ENCODE peak calls at places on chromosomes 13 and 19, in five cellular contexts. One of them, this sample, is unnamed.

GRCh38 chr13:30998548-30999140 is 66.2 kb downstream of the TEX26 start:
- DNase-seq in mesenchymal stem cell: no peak
- DNase-seq in H9: no peak
- DNase-seq in H1: no peak
- DNase-seq in trophoblast cell: no peak
- DNase-seq in this sample: no peak

GRCh38 chr13:69194130-69194529 is 913.5 kb upstream of the ATXN8OS start:
- DNase-seq in mesenchymal stem cell: no peak
- DNase-seq in H9: no peak
- DNase-seq in H1: no peak
- DNase-seq in trophoblast cell: peak; percentile 5
- DNase-seq in this sample: no peak

GRCh38 chr13:61406275-61406674 is 9.4 kb downstream of the PCDH20 start:
- DNase-seq in mesenchymal stem cell: no peak
- DNase-seq in H9: no peak
- DNase-seq in H1: no peak
- DNase-seq in trophoblast cell: no peak
- DNase-seq in this sample: no peak

GRCh38 chr19:43395561-43395960 is 19.1 kb upstream of the TEX101 start:
- DNase-seq in mesenchymal stem cell: no peak
- DNase-seq in H9: no peak
- DNase-seq in H1: no peak
- DNase-seq in trophoblast cell: no peak
- DNase-seq in this sample: no peak

GRCh38 chr13:111216166-111216960 is 101.3 kb downstream of the ARHGEF7 start:
- DNase-seq in mesenchymal stem cell: peak; percentile 53
- DNase-seq in H9: peak; percentile 58
- DNase-seq in H1: no peak
- DNase-seq in trophoblast cell: peak; percentile 39
- DNase-seq in this sample: peak; percentile 46

GRCh38 chr19:46841458-46842083 is 9.1 kb downstream of the AP2S1 start:
- DNase-seq in mesenchymal stem cell: peak; percentile 72
- DNase-seq in H9: no peak
- DNase-seq in H1: no peak
- DNase-seq in trophoblast cell: peak; percentile 74
- DNase-seq in this sample: no peak

GRCh38 chr19:18775586-18776287 is 15.4 kb downstream of the COMP start:
- DNase-seq in mesenchymal stem cell: peak; percentile 28
- DNase-seq in H9: no peak
- DNase-seq in H1: no peak
- DNase-seq in trophoblast cell: no peak
- DNase-seq in this sample: no peak

GRCh38 chr19:18992696-18993095 is 40.6 kb downstream of the SUGP2 start:
- DNase-seq in mesenchymal stem cell: no peak
- DNase-seq in H9: no peak
- DNase-seq in H1: no peak
- DNase-seq in trophoblast cell: no peak
- DNase-seq in this sample: no peak

GRCh38 chr13:99087954-99088491 is 110.2 kb upstream of the DOCK9 start:
- DNase-seq in mesenchymal stem cell: no peak
- DNase-seq in H9: peak; percentile 54
- DNase-seq in H1: no peak
- DNase-seq in trophoblast cell: peak; percentile 52
- DNase-seq in this sample: no peak

GRCh38 chr13:59425211-59425721 is 738.5 kb downstream of the DIAPH3 start:
- DNase-seq in mesenchymal stem cell: peak; percentile 15
- DNase-seq in H9: no peak
- DNase-seq in H1: no peak
- DNase-seq in trophoblast cell: peak; percentile 82
- DNase-seq in this sample: no peak

GRCh38 chr13:104694397-104694796 is 1628.2 kb upstream of the SLC10A2 start:
- DNase-seq in mesenchymal stem cell: no peak
- DNase-seq in H9: no peak
- DNase-seq in H1: no peak
- DNase-seq in trophoblast cell: no peak
- DNase-seq in this sample: no peak

GRCh38 chr19:39672473-39672872 is 16.8 kb downstream of the LGALS16 start:
- DNase-seq in mesenchymal stem cell: no peak
- DNase-seq in H9: no peak
- DNase-seq in H1: no peak
- DNase-seq in trophoblast cell: no peak
- DNase-seq in this sample: no peak

GRCh38 chr13:25180795-25181537 is 8.9 kb upstream of the AMER2 start:
- DNase-seq in mesenchymal stem cell: no peak
- DNase-seq in H9: no peak
- DNase-seq in H1: no peak
- DNase-seq in trophoblast cell: no peak
- DNase-seq in this sample: no peak

GRCh38 chr13:109180905-109181425 is 551.6 kb downstream of the MYO16 start:
- DNase-seq in mesenchymal stem cell: peak; percentile 87
- DNase-seq in H9: no peak
- DNase-seq in H1: no peak
- DNase-seq in trophoblast cell: peak; percentile 73
- DNase-seq in this sample: no peak

GRCh38 chr19:5805465-5806132 is 732 bp downstream of the NRTN start:
- DNase-seq in mesenchymal stem cell: peak; percentile 73
- DNase-seq in H9: peak; percentile 90
- DNase-seq in H1: no peak
- DNase-seq in trophoblast cell: peak; percentile 73
- DNase-seq in this sample: peak; percentile 82

GRCh38 chr13:70568571-70568970 is 460.3 kb upstream of the KLHL1 start:
- DNase-seq in mesenchymal stem cell: peak; percentile 65
- DNase-seq in H9: no peak
- DNase-seq in H1: no peak
- DNase-seq in trophoblast cell: peak; percentile 82
- DNase-seq in this sample: peak; percentile 20

GRCh38 chr13:108897955-108898354 is 268.5 kb downstream of the MYO16 start:
- DNase-seq in mesenchymal stem cell: no peak
- DNase-seq in H9: no peak
- DNase-seq in H1: no peak
- DNase-seq in trophoblast cell: peak; percentile 20
- DNase-seq in this sample: no peak

GRCh38 chr13:50126378-50127016 is 111.3 kb downstream of the KCNRG start:
- DNase-seq in mesenchymal stem cell: peak; percentile 87
- DNase-seq in H9: peak; percentile 39
- DNase-seq in H1: no peak
- DNase-seq in trophoblast cell: no peak
- DNase-seq in this sample: peak; percentile 32

GRCh38 chr19:54188224-54188871 is 1.0 kb downstream of the MBOAT7 start:
- DNase-seq in mesenchymal stem cell: peak; percentile 65
- DNase-seq in H9: peak; percentile 34
- DNase-seq in H1: no peak
- DNase-seq in trophoblast cell: peak; percentile 13
- DNase-seq in this sample: no peak

GRCh38 chr13:38582133-38582532 is 104.7 kb upstream of the FREM2 start:
- DNase-seq in mesenchymal stem cell: peak; percentile 29
- DNase-seq in H9: no peak
- DNase-seq in H1: no peak
- DNase-seq in trophoblast cell: peak; percentile 72
- DNase-seq in this sample: peak; percentile 33

GRCh38 chr13:49810825-49811526 is 18.5 kb upstream of the KPNA3 start:
- DNase-seq in mesenchymal stem cell: peak; percentile 84
- DNase-seq in H9: no peak
- DNase-seq in H1: no peak
- DNase-seq in trophoblast cell: peak; percentile 73
- DNase-seq in this sample: no peak

GRCh38 chr19:46878613-46879375 is 18.0 kb downstream of the ARHGAP35 start:
- DNase-seq in mesenchymal stem cell: peak; percentile 87
- DNase-seq in H9: no peak
- DNase-seq in H1: no peak
- DNase-seq in trophoblast cell: no peak
- DNase-seq in this sample: no peak

GRCh38 chr19:5349041-5349440 is 8.4 kb upstream of the PTPRS start:
- DNase-seq in mesenchymal stem cell: no peak
- DNase-seq in H9: no peak
- DNase-seq in H1: no peak
- DNase-seq in trophoblast cell: no peak
- DNase-seq in this sample: no peak

GRCh38 chr13:21077360-21078353 is 16.3 kb upstream of the LATS2 start:
- DNase-seq in mesenchymal stem cell: no peak
- DNase-seq in H9: peak; percentile 38
- DNase-seq in H1: no peak
- DNase-seq in trophoblast cell: no peak
- DNase-seq in this sample: no peak

GRCh38 chr19:48928164-48929005 is 5.1 kb upstream of the DHDH start:
- DNase-seq in mesenchymal stem cell: no peak
- DNase-seq in H9: no peak
- DNase-seq in H1: no peak
- DNase-seq in trophoblast cell: peak; percentile 51
- DNase-seq in this sample: no peak
- H2BK12ac ChIP-seq in mesenchymal stem cell: no peak overlapping the region
- H2BK12ac ChIP-seq in H9: no peak overlapping the region
- H2BK12ac ChIP-seq in H1: no peak overlapping the region
- H2BK12ac ChIP-seq in trophoblast cell: no peak overlapping the region
- H2BK12ac ChIP-seq in this sample: no peak overlapping the region

DNA sequence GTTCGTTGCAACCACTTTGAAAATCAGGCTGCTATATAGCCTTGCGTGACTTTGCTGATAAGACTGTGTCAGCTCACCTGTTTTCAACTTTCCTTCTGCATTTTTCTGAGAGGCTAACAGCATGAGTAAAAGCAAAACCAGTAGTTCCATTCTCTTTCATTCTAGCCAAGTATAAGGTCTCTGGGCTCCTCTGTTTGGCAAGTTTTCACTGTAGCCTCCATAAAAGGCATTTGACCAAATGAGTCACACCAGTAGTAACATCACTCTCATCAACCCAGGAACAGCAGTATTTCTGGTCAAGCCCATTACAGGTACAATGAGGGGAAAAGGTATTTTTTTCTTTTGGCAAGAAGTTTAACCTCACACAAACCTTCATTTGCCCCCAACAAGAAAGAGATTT is 1149.8 kb upstream of the MIR17HG start:
- DNase-seq in mesenchymal stem cell: peak; percentile 7
- DNase-seq in H9: no peak
- DNase-seq in H1: no peak
- DNase-seq in trophoblast cell: no peak
- DNase-seq in this sample: no peak
- H4K91ac ChIP-seq in mesenchymal stem cell: no peak overlapping the region
- H4K91ac ChIP-seq in H9: no peak overlapping the region
- H4K91ac ChIP-seq in H1: no peak overlapping the region
- H4K91ac ChIP-seq in trophoblast cell: no peak overlapping the region
- H4K91ac ChIP-seq in this sample: no peak overlapping the region

GRCh38 chr13:52954838-52955237 is 73.8 kb upstream of the OLFM4 start:
- DNase-seq in mesenchymal stem cell: no peak
- DNase-seq in H9: peak; percentile 39
- DNase-seq in H1: peak; percentile 38
- DNase-seq in trophoblast cell: peak; percentile 17
- DNase-seq in this sample: no peak

GRCh38 chr13:52955505-52955904 is 73.1 kb upstream of the OLFM4 start:
- DNase-seq in mesenchymal stem cell: no peak
- DNase-seq in H9: peak; percentile 76
- DNase-seq in H1: peak; percentile 46
- DNase-seq in trophoblast cell: no peak
- DNase-seq in this sample: peak; percentile 73

GRCh38 chr13:52949744-52950143 is 78.9 kb upstream of the OLFM4 start:
- DNase-seq in mesenchymal stem cell: no peak
- DNase-seq in H9: no peak
- DNase-seq in H1: no peak
- DNase-seq in trophoblast cell: no peak
- DNase-seq in this sample: no peak

GRCh38 chr13:52949044-52949443 is 79.6 kb upstream of the OLFM4 start:
- DNase-seq in mesenchymal stem cell: no peak
- DNase-seq in H9: no peak
- DNase-seq in H1: no peak
- DNase-seq in trophoblast cell: no peak
- DNase-seq in this sample: no peak

DNA sequence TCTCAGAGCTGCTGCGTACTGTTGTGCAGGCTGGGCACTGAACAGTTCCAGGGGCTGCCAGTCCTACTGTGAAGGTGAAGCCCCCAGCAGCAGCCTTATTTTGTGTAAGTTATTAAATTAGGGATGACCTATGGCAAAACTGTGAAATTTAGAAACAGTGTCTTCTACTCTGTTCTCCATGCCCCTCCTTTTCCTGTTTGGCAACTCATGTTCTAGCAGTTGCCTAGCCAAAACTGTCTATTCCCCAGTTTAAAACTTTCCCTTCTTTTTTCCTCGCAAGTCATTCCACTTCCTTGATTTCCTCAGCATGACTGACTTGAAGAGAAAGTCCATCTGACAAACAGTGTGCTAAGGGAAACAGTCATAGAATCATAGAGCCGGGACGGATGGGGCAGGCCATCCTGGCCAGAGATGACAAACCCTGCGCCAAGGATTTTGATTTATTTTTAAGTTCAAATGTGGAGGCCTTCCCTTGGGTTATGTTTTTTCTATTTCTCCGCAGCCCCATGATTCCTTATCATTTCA is 78.1 kb upstream of the OLFM4 start:
- DNase-seq in mesenchymal stem cell: no peak
- DNase-seq in H9: no peak
- DNase-seq in H1: no peak
- DNase-seq in trophoblast cell: no peak
- DNase-seq in this sample: no peak
- H3K4ac ChIP-seq in mesenchymal stem cell: no peak overlapping the region
- H3K4ac ChIP-seq in H9: no peak overlapping the region
- H3K4ac ChIP-seq in H1: no peak overlapping the region
- H3K4ac ChIP-seq in trophoblast cell: no peak overlapping the region
- H3K4ac ChIP-seq in this sample: no peak overlapping the region

DNA sequence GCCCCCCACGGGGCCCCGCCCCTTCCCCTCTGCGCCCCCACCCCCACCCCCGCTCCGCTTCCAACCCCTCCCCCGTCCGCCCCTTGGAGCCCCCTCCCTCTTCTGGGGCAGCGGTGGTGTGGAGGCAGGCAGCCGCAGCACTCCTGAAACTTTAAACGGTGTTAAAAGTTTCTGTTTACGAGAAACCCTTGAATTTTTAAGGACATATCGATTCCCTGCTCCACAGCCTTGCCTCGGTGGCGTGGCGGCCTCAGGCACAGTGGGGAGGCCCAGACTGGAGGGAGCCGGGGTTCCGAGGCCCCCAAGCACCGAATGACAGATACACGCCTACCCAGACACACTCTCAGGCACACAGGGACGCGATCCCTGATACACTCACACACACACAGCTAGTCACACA is 4.8 kb upstream of the NFIX start:
- DNase-seq in mesenchymal stem cell: no peak
- DNase-seq in H9: no peak
- DNase-seq in H1: no peak
- DNase-seq in trophoblast cell: no peak
- DNase-seq in this sample: no peak
- H2BK12ac ChIP-seq in mesenchymal stem cell: no peak overlapping the region
- H2BK12ac ChIP-seq in H9: no peak overlapping the region
- H2BK12ac ChIP-seq in H1: peak overlapping the region; percentile 99
- H2BK12ac ChIP-seq in trophoblast cell: no peak overlapping the region
- H2BK12ac ChIP-seq in this sample: no peak overlapping the region

GRCh38 chr19:40750285-40751064 is at the start of gene ACTMAP:
- DNase-seq in mesenchymal stem cell: peak; percentile 100
- DNase-seq in H9: peak; percentile 100
- DNase-seq in H1: peak; percentile 99
- DNase-seq in trophoblast cell: peak; percentile 100
- DNase-seq in this sample: peak; percentile 100
- H4K91ac ChIP-seq in mesenchymal stem cell: peak within 1 kb of the TSS; percentile 97
- H4K91ac ChIP-seq in H9: peak within 1 kb of the TSS; percentile 82
- H4K91ac ChIP-seq in H1: peak within 1 kb of the TSS; percentile 99
- H4K91ac ChIP-seq in trophoblast cell: peak within 1 kb of the TSS; percentile 98
- H4K91ac ChIP-seq in this sample: peak within 1 kb of the TSS; percentile 96

DNA sequence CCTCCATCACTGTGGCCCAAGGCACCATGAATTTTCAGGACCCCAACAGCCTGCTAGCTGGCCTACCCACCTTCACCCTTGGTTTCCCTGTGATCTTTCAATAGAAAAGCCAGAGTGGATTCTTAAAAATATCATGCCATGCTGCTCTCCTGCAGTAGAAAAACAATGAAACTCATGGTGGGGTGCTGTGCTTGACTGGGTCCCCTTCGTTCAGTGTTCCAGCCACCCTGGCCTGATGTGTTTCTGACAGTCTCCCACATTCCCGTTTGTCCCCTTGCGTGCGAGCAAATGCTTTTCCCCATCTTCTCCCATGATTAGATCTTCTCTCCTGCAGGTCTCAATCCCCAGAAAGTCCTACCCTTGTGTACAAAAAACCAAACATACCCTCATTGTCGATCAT is 43.2 kb downstream of the ABCC4 start:
- DNase-seq in mesenchymal stem cell: no peak
- DNase-seq in H9: no peak
- DNase-seq in H1: no peak
- DNase-seq in trophoblast cell: no peak
- DNase-seq in this sample: no peak
- H3K4ac ChIP-seq in mesenchymal stem cell: no peak overlapping the region
- H3K4ac ChIP-seq in H9: no peak overlapping the region
- H3K4ac ChIP-seq in H1: no peak overlapping the region
- H3K4ac ChIP-seq in trophoblast cell: no peak overlapping the region
- H3K4ac ChIP-seq in this sample: no peak overlapping the region

This sample was measured in neuronal stem cell.